ENCODE peak calls at places on chromosomes 13 and 19, in four cellular contexts. One of them, this sample, is unnamed. For H3K9me3, the result is how much of the 10 kb centered on the place peaks cover.

GRCh38 chr13:37163626-37164365 is 58.3 kb upstream of the CSNK1A1L start:
- DNase-seq in PC-3: no peak
- DNase-seq in stomach: no peak
- DNase-seq in pancreas: no peak
- DNase-seq in this sample: no peak

GRCh38 chr13:71867101-71867814 is at the start of gene DACH1:
- DNase-seq in PC-3: peak
- DNase-seq in stomach: peak
- DNase-seq in pancreas: peak
- DNase-seq in this sample: peak

GRCh38 chr13:40272776-40273139 is 393.7 kb downstream of the FOXO1 start:
- DNase-seq in PC-3: peak
- DNase-seq in stomach: no peak
- DNase-seq in pancreas: no peak
- DNase-seq in this sample: no peak

GRCh38 chr19:18860302-18860700 is 28.5 kb downstream of the UPF1 start:
- DNase-seq in PC-3: no peak
- DNase-seq in stomach: no peak
- DNase-seq in pancreas: no peak
- DNase-seq in this sample: no peak

GRCh38 chr13:45200701-45201230 is at the start of gene KCTD4:
- DNase-seq in PC-3: no peak
- DNase-seq in stomach: no peak
- DNase-seq in pancreas: no peak
- DNase-seq in this sample: no peak

GRCh38 chr13:51416107-51416506 is 36.7 kb downstream of the INTS6 start:
- DNase-seq in PC-3: no peak
- DNase-seq in stomach: no peak
- DNase-seq in pancreas: no peak
- DNase-seq in this sample: no peak

GRCh38 chr19:8973501-8974091 is 36.6 kb downstream of the MUC16 start:
- DNase-seq in PC-3: peak
- DNase-seq in stomach: no peak
- DNase-seq in pancreas: no peak
- DNase-seq in this sample: no peak

GRCh38 chr13:58302349-58302748 is 670.8 kb downstream of the PCDH17 start:
- DNase-seq in PC-3: no peak
- DNase-seq in stomach: peak
- DNase-seq in pancreas: peak
- DNase-seq in this sample: no peak

GRCh38 chr13:46949211-46949610 is 52.4 kb upstream of the HTR2A start:
- DNase-seq in PC-3: peak
- DNase-seq in stomach: no peak
- DNase-seq in pancreas: no peak
- DNase-seq in this sample: no peak

DNA sequence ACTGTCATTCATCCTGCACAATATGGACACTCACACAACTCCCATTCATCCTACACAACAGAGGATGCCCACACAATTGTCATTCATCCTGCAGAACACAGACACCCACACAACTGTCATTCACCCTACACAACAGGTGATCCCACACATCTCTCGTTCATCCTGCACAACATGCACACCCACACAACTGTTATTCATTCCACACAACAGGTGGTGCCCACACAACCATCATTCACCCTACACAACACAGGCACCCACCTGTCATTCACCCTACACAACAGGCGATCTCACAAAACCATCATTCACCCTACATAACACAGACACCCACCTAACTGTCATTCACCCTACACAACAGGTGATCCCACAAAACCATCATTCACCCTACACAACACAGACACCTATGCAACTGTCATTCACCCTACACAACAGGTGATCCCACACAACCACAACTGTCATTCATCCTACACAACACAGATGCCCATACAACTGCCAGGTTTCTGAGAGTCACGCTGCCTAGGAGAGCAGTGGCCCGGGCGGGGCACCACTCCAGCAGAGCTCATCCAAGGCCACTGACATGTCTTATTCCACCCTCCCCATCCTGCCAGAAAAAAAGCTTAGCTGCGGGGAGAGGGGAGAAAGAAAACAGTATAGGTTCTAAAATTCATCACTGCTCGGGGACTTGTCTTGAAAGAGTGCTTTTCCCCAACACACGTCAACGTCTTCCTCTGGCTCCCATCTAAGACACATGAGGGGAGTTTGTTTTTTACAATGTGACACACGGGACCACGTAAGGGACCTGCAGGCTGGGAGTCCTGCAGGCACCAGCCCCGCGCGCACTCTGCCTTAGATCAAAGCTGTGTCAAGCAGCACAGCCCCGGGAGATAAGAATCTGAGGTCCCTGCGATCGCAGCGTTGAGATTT is 44.0 kb downstream of the KLF2 start:
- DNase-seq in PC-3: no peak
- DNase-seq in stomach: no peak
- DNase-seq in pancreas: no peak
- DNase-seq in this sample: no peak
- H3K27ac ChIP-seq in PC-3: no peak
- H3K27ac ChIP-seq in stomach: no peak
- H3K27ac ChIP-seq in pancreas: no peak
- H3K27ac ChIP-seq in this sample: no peak

GRCh38 chr19:1237027-1237659 is 662 bp downstream of the CBARP start:
- DNase-seq in PC-3: no peak
- DNase-seq in stomach: no peak
- DNase-seq in pancreas: no peak
- DNase-seq in this sample: peak

GRCh38 chr19:1239420-1239795 is 1.6 kb upstream of the CBARP start:
- DNase-seq in PC-3: no peak
- DNase-seq in stomach: no peak
- DNase-seq in pancreas: no peak
- DNase-seq in this sample: no peak

GRCh38 chr19:1239796-1240737 is 1.5 kb upstream of the ATP5F1D start:
- DNase-seq in PC-3: peak
- DNase-seq in stomach: peak
- DNase-seq in pancreas: peak
- DNase-seq in this sample: peak

GRCh38 chr19:1237754-1238372 is at the start of gene CBARP:
- DNase-seq in PC-3: peak
- DNase-seq in stomach: no peak
- DNase-seq in pancreas: no peak
- DNase-seq in this sample: no peak

GRCh38 chr19:1238373-1239303 is 833 bp upstream of the CBARP start:
- DNase-seq in PC-3: no peak
- DNase-seq in stomach: no peak
- DNase-seq in pancreas: no peak
- DNase-seq in this sample: no peak
- H3K9me3 ChIP-seq in PC-3: under half
- H3K9me3 ChIP-seq in stomach: under half
- H3K9me3 ChIP-seq in pancreas: under half
- H3K9me3 ChIP-seq in this sample: under half

GRCh38 chr19:6103217-6103644 is 7.1 kb downstream of the RFX2 start:
- DNase-seq in PC-3: peak
- DNase-seq in stomach: peak
- DNase-seq in pancreas: peak
- DNase-seq in this sample: peak
- H3K27ac ChIP-seq in PC-3: no peak
- H3K27ac ChIP-seq in stomach: peak
- H3K27ac ChIP-seq in pancreas: peak
- H3K27ac ChIP-seq in this sample: peak

GRCh38 chr13:19069684-19070397 is 111.8 kb downstream of the TUBA3C start:
- DNase-seq in PC-3: no peak
- DNase-seq in stomach: no peak
- DNase-seq in pancreas: no peak
- DNase-seq in this sample: no peak

GRCh38 chr13:19067767-19068166 is 113.9 kb downstream of the TUBA3C start:
- DNase-seq in PC-3: no peak
- DNase-seq in stomach: no peak
- DNase-seq in pancreas: no peak
- DNase-seq in this sample: no peak

GRCh38 chr13:19072543-19072942 is 109.1 kb downstream of the TUBA3C start:
- DNase-seq in PC-3: no peak
- DNase-seq in stomach: no peak
- DNase-seq in pancreas: no peak
- DNase-seq in this sample: no peak

GRCh38 chr13:19071161-19071936 is 110.3 kb downstream of the TUBA3C start:
- DNase-seq in PC-3: no peak
- DNase-seq in stomach: no peak
- DNase-seq in pancreas: no peak
- DNase-seq in this sample: no peak

GRCh38 chr13:19070398-19070735 is 111.3 kb downstream of the TUBA3C start:
- DNase-seq in PC-3: no peak
- DNase-seq in stomach: no peak
- DNase-seq in pancreas: no peak
- DNase-seq in this sample: no peak
- H3K9me3 ChIP-seq in PC-3: under half
- H3K9me3 ChIP-seq in stomach: under half
- H3K9me3 ChIP-seq in pancreas: under half
- H3K9me3 ChIP-seq in this sample: under half

This sample was measured in adrenal gland.